ENCODE peak calls at places on chromosomes 16 and 17, in four cellular contexts. One of them, this sample, is unnamed.

GRCh38 chr17:37493249-37494027 is 3.7 kb downstream of the DUSP14 start:
- DNase-seq in K562: no peak
- DNase-seq in HepG2: peak
- DNase-seq in GM12878: no peak
- DNase-seq in this sample: no peak

GRCh38 chr17:72466199-72466598 is 345.4 kb downstream of the SOX9 start:
- DNase-seq in K562: no peak
- DNase-seq in HepG2: peak
- DNase-seq in GM12878: peak
- DNase-seq in this sample: no peak

GRCh38 chr17:80945736-80946135 is 45.9 kb upstream of the CHMP6 start:
- DNase-seq in GM12878: no peak
- DNase-seq in K562: no peak
- DNase-seq in HepG2: no peak
- DNase-seq in this sample: no peak

GRCh38 chr17:330993-331701 is 21.5 kb downstream of the RPH3AL start:
- DNase-seq in HepG2: no peak
- DNase-seq in K562: no peak
- DNase-seq in GM12878: no peak
- DNase-seq in this sample: no peak

GRCh38 chr16:13300066-13300465 is 398.7 kb downstream of the SHISA9 start:
- DNase-seq in K562: no peak
- DNase-seq in GM12878: no peak
- DNase-seq in HepG2: no peak
- DNase-seq in this sample: no peak

GRCh38 chr17:50638851-50639767 is 4.4 kb downstream of the ABCC3 start:
- DNase-seq in GM12878: no peak
- DNase-seq in K562: no peak
- DNase-seq in HepG2: peak
- DNase-seq in this sample: no peak

GRCh38 chr17:80678621-80679020 is 134.0 kb downstream of the RPTOR start:
- DNase-seq in GM12878: no peak
- DNase-seq in HepG2: no peak
- DNase-seq in K562: no peak
- DNase-seq in this sample: no peak

GRCh38 chr17:19744922-19745757 is 3.0 kb downstream of the ALDH3A1 start:
- DNase-seq in HepG2: no peak
- DNase-seq in GM12878: no peak
- DNase-seq in K562: peak
- DNase-seq in this sample: peak

GRCh38 chr17:59668816-59669215 is 38.4 kb downstream of the PTRH2 start:
- DNase-seq in K562: no peak
- DNase-seq in GM12878: no peak
- DNase-seq in HepG2: no peak
- DNase-seq in this sample: no peak

GRCh38 chr17:71438631-71439146 is 682.1 kb upstream of the SOX9 start:
- DNase-seq in K562: no peak
- DNase-seq in GM12878: no peak
- DNase-seq in HepG2: peak
- DNase-seq in this sample: no peak

GRCh38 chr16:58413359-58413758 is 21.1 kb downstream of the GINS3 start:
- DNase-seq in K562: no peak
- DNase-seq in GM12878: no peak
- DNase-seq in HepG2: no peak
- DNase-seq in this sample: no peak

GRCh38 chr16:66740010-66740409 is 11.4 kb downstream of the DYNC1LI2 start:
- DNase-seq in HepG2: peak
- DNase-seq in GM12878: no peak
- DNase-seq in K562: peak
- DNase-seq in this sample: peak

GRCh38 chr16:71439531-71439930 is 2.3 kb downstream of the TLE7 start:
- DNase-seq in HepG2: no peak
- DNase-seq in GM12878: no peak
- DNase-seq in K562: no peak
- DNase-seq in this sample: no peak

GRCh38 chr17:75439287-75439686 is 17.1 kb upstream of the TMEM94 start:
- DNase-seq in GM12878: no peak
- DNase-seq in K562: no peak
- DNase-seq in HepG2: no peak
- DNase-seq in this sample: no peak

GRCh38 chr17:75442168-75443103 is 14.0 kb upstream of the TMEM94 start:
- DNase-seq in HepG2: peak
- DNase-seq in GM12878: no peak
- DNase-seq in K562: no peak
- DNase-seq in this sample: no peak

DNA sequence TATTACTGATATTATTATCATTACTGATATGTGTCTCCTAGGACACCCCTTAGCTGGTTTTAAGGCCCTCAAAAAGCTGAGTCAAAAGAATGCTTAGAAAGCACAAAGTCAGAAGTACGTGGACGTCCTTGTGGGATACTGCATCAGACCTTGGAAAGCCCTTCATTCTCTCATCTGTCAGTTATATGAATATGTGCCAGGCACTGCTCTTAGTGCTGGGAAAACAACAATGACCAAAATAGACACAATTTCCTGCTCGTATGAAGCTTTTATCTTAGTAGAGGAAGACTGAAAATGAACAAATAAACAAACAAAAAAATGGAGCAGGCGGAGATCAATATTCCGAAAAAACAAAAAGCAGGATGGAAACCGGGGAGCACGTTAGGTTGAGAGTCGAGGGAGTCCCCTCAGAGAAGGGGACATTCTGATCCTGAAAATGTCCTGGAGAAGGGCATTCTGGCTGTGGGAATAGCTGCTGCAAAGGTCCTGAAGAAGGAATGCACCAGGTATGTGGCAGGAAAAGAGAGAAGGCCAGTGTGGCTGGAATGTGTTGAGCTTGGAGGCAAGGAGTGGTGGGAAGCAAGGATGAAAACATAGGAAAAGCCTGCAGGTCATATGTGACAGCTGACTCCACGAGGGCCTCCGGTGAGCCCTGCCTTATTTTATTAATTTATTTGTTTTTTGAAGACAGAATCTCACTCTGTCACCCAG is 15.5 kb upstream of the TMEM94 start:
- DNase-seq in K562: no peak
- DNase-seq in GM12878: no peak
- DNase-seq in HepG2: no peak
- DNase-seq in this sample: no peak
- TF ChIP-seq CREB1 in K562: no peak
- TF ChIP-seq CREB1 in GM12878: no peak
- TF ChIP-seq CREB1 in HepG2: no peak
- TF ChIP-seq CREB1 in this sample: no peak

GRCh38 chr17:10022416-10022815 is 117.3 kb upstream of the RCVRN start:
- DNase-seq in GM12878: no peak
- DNase-seq in K562: no peak
- DNase-seq in HepG2: no peak
- DNase-seq in this sample: no peak
- TF ChIP-seq REST in GM12878: no peak
- TF ChIP-seq REST in K562: no peak
- TF ChIP-seq REST in HepG2: no peak
- TF ChIP-seq REST in this sample: peak

GRCh38 chr17:29123111-29123510 is 57.1 kb downstream of the MYO18A start:
- DNase-seq in HepG2: no peak
- DNase-seq in K562: no peak
- DNase-seq in GM12878: no peak
- DNase-seq in this sample: no peak

GRCh38 chr17:29125651-29126050 is 54.5 kb downstream of the MYO18A start:
- DNase-seq in HepG2: no peak
- DNase-seq in K562: no peak
- DNase-seq in GM12878: no peak
- DNase-seq in this sample: no peak

GRCh38 chr17:29126268-29126923 is 53.8 kb downstream of the MYO18A start:
- DNase-seq in GM12878: no peak
- DNase-seq in HepG2: no peak
- DNase-seq in K562: no peak
- DNase-seq in this sample: no peak

GRCh38 chr17:29124135-29124930 is 55.9 kb downstream of the MYO18A start:
- DNase-seq in HepG2: peak
- DNase-seq in K562: peak
- DNase-seq in GM12878: no peak
- DNase-seq in this sample: peak

GRCh38 chr17:29124931-29125270 is 55.3 kb downstream of the MYO18A start:
- DNase-seq in GM12878: no peak
- DNase-seq in HepG2: no peak
- DNase-seq in K562: peak
- DNase-seq in this sample: no peak
- H3K4me2 ChIP-seq in GM12878: no peak
- H3K4me2 ChIP-seq in HepG2: no peak
- H3K4me2 ChIP-seq in K562: no peak
- H3K4me2 ChIP-seq in this sample: no peak

GRCh38 chr16:83215417-83216001 is 588.7 kb downstream of the CDH13 start:
- DNase-seq in HepG2: peak
- DNase-seq in K562: peak
- DNase-seq in GM12878: no peak
- DNase-seq in this sample: peak
- TF ChIP-seq CREB1 in HepG2: no peak
- TF ChIP-seq CREB1 in K562: no peak
- TF ChIP-seq CREB1 in GM12878: no peak
- TF ChIP-seq CREB1 in this sample: no peak

DNA sequence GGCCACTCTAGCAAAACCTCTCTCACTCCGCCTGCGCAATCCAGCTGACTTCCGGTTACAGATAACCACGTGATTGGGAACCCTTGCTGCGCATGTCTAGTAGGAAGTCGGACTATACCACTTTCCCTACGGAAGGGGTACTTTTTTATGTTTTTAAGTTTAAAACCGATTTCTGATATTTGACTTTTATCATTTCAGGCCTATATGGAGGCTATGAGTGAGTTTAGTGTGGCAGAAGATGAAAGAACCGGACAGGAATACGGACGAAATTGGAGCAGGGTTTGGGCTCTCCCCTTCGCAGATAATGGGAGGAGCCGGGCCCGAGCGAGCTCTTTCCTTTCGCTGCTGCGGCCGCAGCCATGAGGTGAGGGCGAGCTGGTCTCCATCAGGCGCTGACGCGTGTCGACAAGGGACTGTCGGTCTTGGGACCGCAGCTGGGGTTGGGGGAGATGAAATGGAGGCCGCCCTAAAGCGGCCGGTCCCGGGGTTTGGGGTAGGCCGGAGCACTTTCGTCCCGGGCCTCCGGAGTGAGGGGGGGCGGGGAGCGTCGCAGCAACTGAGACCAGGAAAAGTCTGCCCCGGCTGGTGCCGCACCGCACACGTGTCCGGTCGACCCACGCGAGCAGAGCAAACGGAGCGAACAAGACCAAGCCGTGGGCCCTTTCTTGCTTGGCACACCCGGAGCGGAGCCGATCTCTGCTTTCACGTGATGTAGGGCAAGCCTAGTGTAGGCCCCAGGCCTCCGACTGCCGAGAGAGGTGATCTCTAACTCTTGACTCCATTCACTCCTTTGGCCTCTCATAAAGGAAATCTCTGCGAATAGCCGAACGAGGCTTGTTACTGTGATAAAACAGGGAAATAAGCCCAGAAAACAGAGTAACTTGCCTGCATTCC is at the start of gene RPL19:
- DNase-seq in HepG2: peak
- DNase-seq in K562: peak
- DNase-seq in GM12878: peak
- DNase-seq in this sample: peak
- TF ChIP-seq REST in HepG2: no peak
- TF ChIP-seq REST in K562: peak
- TF ChIP-seq REST in GM12878: no peak
- TF ChIP-seq REST in this sample: no peak

GRCh38 chr16:87926246-87927194 is 9.8 kb downstream of the CA5A start:
- DNase-seq in GM12878: no peak
- DNase-seq in HepG2: no peak
- DNase-seq in K562: no peak
- DNase-seq in this sample: no peak

GRCh38 chr16:87927195-87927562 is 9.2 kb downstream of the CA5A start:
- DNase-seq in K562: no peak
- DNase-seq in HepG2: no peak
- DNase-seq in GM12878: no peak
- DNase-seq in this sample: peak

GRCh38 chr16:87924041-87924851 is 12.1 kb downstream of the CA5A start:
- DNase-seq in GM12878: peak
- DNase-seq in HepG2: no peak
- DNase-seq in K562: no peak
- DNase-seq in this sample: no peak

GRCh38 chr16:87922250-87922871 is 14.0 kb downstream of the CA5A start:
- DNase-seq in K562: no peak
- DNase-seq in GM12878: no peak
- DNase-seq in HepG2: no peak
- DNase-seq in this sample: no peak

GRCh38 chr16:87924937-87925670 is 11.2 kb downstream of the CA5A start:
- DNase-seq in GM12878: no peak
- DNase-seq in HepG2: no peak
- DNase-seq in K562: no peak
- DNase-seq in this sample: no peak
- H3K4me2 ChIP-seq in GM12878: peak
- H3K4me2 ChIP-seq in HepG2: no peak
- H3K4me2 ChIP-seq in K562: no peak
- H3K4me2 ChIP-seq in this sample: no peak

GRCh38 chr17:45229681-45230409 is 8.2 kb downstream of the FMNL1 start:
- DNase-seq in HepG2: no peak
- DNase-seq in K562: no peak
- DNase-seq in GM12878: no peak
- DNase-seq in this sample: no peak

GRCh38 chr17:45231481-45232116 is 9.9 kb downstream of the FMNL1 start:
- DNase-seq in GM12878: no peak
- DNase-seq in K562: peak
- DNase-seq in HepG2: peak
- DNase-seq in this sample: peak

GRCh38 chr17:45230410-45230786 is 8.7 kb downstream of the FMNL1 start:
- DNase-seq in HepG2: no peak
- DNase-seq in K562: no peak
- DNase-seq in GM12878: no peak
- DNase-seq in this sample: no peak

GRCh38 chr17:45232514-45233422 is 11.1 kb downstream of the FMNL1 start:
- DNase-seq in HepG2: no peak
- DNase-seq in GM12878: no peak
- DNase-seq in K562: no peak
- DNase-seq in this sample: no peak

DNA sequence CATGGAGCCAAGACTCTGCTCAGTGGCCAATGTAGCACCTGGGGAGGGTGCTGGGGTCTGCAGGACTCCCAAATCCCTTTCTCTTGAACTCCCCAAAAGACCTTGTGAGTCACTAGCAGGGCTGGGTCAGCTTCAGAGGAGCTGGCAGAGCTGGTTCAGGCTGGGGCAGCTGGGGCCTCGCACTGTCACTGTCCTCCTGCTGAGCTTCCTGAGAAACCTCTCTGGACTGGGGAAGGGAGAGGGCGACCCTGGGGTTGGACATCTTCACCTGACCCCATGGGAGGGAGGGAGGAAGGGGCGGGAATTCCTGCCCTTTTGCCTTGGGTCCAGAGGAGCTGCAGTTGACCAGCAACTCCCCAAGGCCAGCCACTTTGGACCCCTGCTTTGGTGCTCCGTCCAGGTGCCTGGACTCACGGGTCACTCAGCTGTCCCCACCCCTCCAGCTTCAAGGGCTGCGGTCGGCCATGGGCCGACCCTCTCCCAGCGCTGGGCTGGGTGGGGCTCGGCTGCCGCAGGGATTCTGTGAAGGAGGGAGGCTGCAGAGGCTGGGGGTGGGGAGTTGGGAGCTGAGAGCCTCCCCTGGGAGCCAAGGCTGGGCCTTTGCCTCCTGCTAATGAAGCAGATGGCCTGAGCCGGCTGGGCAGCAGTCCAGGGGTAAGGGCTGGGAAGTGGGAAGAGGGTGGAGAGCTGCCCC is 9.2 kb downstream of the FMNL1 start:
- DNase-seq in HepG2: no peak
- DNase-seq in K562: no peak
- DNase-seq in GM12878: no peak
- DNase-seq in this sample: no peak
- TF ChIP-seq CREB1 in HepG2: no peak
- TF ChIP-seq CREB1 in K562: no peak
- TF ChIP-seq CREB1 in GM12878: no peak
- TF ChIP-seq CREB1 in this sample: no peak

This sample was measured in GM23338.